ENCODE peak calls at places on chromosomes 13 and 19, in seven cellular contexts. One of them, this sample, is unnamed.

GRCh38 chr19:15294591-15294990 is 37.7 kb downstream of the BRD4 start:
- DNase-seq in stimulated activated CD8-positive, alpha-beta memory T cell treated with anti-CD3 and anti-CD28 coated beads, Interleukin-7, amount 100 ng/mL, for 24 hours: no peak
- DNase-seq in stimulated activated CD4-positive, alpha-beta T cell treated with anti-CD3 and anti-CD28 coated beads, Interleukin-4, amount 100 ng/mL, for 48 hours: no peak
- DNase-seq in germinal center: no peak
- DNase-seq in EH: peak; percentile 52
- DNase-seq in LHCN-M2: no peak
- DNase-seq in ACHN: no peak
- DNase-seq in this sample: no peak

GRCh38 chr13:113403255-113404104 is 39.5 kb upstream of the GRTP1 start:
- DNase-seq in stimulated activated CD8-positive, alpha-beta memory T cell treated with anti-CD3 and anti-CD28 coated beads, Interleukin-7, amount 100 ng/mL, for 24 hours: no peak
- DNase-seq in stimulated activated CD4-positive, alpha-beta T cell treated with anti-CD3 and anti-CD28 coated beads, Interleukin-4, amount 100 ng/mL, for 48 hours: no peak
- DNase-seq in germinal center: no peak
- DNase-seq in EH: no peak
- DNase-seq in LHCN-M2: no peak
- DNase-seq in ACHN: no peak
- DNase-seq in this sample: peak; percentile 27

GRCh38 chr19:23310729-23311211 is 60.6 kb upstream of the ZNF724 start:
- DNase-seq in stimulated activated CD8-positive, alpha-beta memory T cell treated with anti-CD3 and anti-CD28 coated beads, Interleukin-7, amount 100 ng/mL, for 24 hours: no peak
- DNase-seq in stimulated activated CD4-positive, alpha-beta T cell treated with anti-CD3 and anti-CD28 coated beads, Interleukin-4, amount 100 ng/mL, for 48 hours: no peak
- DNase-seq in germinal center: no peak
- DNase-seq in EH: no peak
- DNase-seq in LHCN-M2: no peak
- DNase-seq in ACHN: no peak
- DNase-seq in this sample: no peak

GRCh38 chr19:13294812-13295567 is 144.8 kb downstream of the IER2 start:
- DNase-seq in stimulated activated CD8-positive, alpha-beta memory T cell treated with anti-CD3 and anti-CD28 coated beads, Interleukin-7, amount 100 ng/mL, for 24 hours: no peak
- DNase-seq in stimulated activated CD4-positive, alpha-beta T cell treated with anti-CD3 and anti-CD28 coated beads, Interleukin-4, amount 100 ng/mL, for 48 hours: no peak
- DNase-seq in germinal center: no peak
- DNase-seq in EH: no peak
- DNase-seq in LHCN-M2: no peak
- DNase-seq in ACHN: no peak
- DNase-seq in this sample: no peak

GRCh38 chr19:19113040-19113541 is 25.2 kb downstream of the TMEM161A start:
- DNase-seq in stimulated activated CD8-positive, alpha-beta memory T cell treated with anti-CD3 and anti-CD28 coated beads, Interleukin-7, amount 100 ng/mL, for 24 hours: no peak
- DNase-seq in stimulated activated CD4-positive, alpha-beta T cell treated with anti-CD3 and anti-CD28 coated beads, Interleukin-4, amount 100 ng/mL, for 48 hours: no peak
- DNase-seq in germinal center: no peak
- DNase-seq in EH: peak; percentile 54
- DNase-seq in LHCN-M2: peak; percentile 55
- DNase-seq in ACHN: peak; percentile 39
- DNase-seq in this sample: peak; percentile 70

GRCh38 chr19:55080121-55080914 is 4.6 kb downstream of the EPS8L1 start:
- DNase-seq in stimulated activated CD8-positive, alpha-beta memory T cell treated with anti-CD3 and anti-CD28 coated beads, Interleukin-7, amount 100 ng/mL, for 24 hours: no peak
- DNase-seq in stimulated activated CD4-positive, alpha-beta T cell treated with anti-CD3 and anti-CD28 coated beads, Interleukin-4, amount 100 ng/mL, for 48 hours: peak; percentile 76
- DNase-seq in germinal center: peak; percentile 79
- DNase-seq in EH: peak; percentile 73
- DNase-seq in LHCN-M2: peak; percentile 41
- DNase-seq in ACHN: no peak
- DNase-seq in this sample: peak; percentile 90

GRCh38 chr13:31631716-31632115 is 107.6 kb upstream of the RXFP2 start:
- DNase-seq in stimulated activated CD8-positive, alpha-beta memory T cell treated with anti-CD3 and anti-CD28 coated beads, Interleukin-7, amount 100 ng/mL, for 24 hours: no peak
- DNase-seq in stimulated activated CD4-positive, alpha-beta T cell treated with anti-CD3 and anti-CD28 coated beads, Interleukin-4, amount 100 ng/mL, for 48 hours: no peak
- DNase-seq in germinal center: no peak
- DNase-seq in EH: no peak
- DNase-seq in LHCN-M2: no peak
- DNase-seq in ACHN: no peak
- DNase-seq in this sample: no peak

GRCh38 chr13:102089177-102089576 is 312.7 kb downstream of the FGF14 start:
- DNase-seq in stimulated activated CD8-positive, alpha-beta memory T cell treated with anti-CD3 and anti-CD28 coated beads, Interleukin-7, amount 100 ng/mL, for 24 hours: no peak
- DNase-seq in stimulated activated CD4-positive, alpha-beta T cell treated with anti-CD3 and anti-CD28 coated beads, Interleukin-4, amount 100 ng/mL, for 48 hours: no peak
- DNase-seq in germinal center: no peak
- DNase-seq in EH: no peak
- DNase-seq in LHCN-M2: no peak
- DNase-seq in ACHN: no peak
- DNase-seq in this sample: no peak

GRCh38 chr19:44745386-44745831 is 3.1 kb upstream of the BCL3 start:
- DNase-seq in stimulated activated CD8-positive, alpha-beta memory T cell treated with anti-CD3 and anti-CD28 coated beads, Interleukin-7, amount 100 ng/mL, for 24 hours: no peak
- DNase-seq in stimulated activated CD4-positive, alpha-beta T cell treated with anti-CD3 and anti-CD28 coated beads, Interleukin-4, amount 100 ng/mL, for 48 hours: no peak
- DNase-seq in germinal center: no peak
- DNase-seq in EH: peak; percentile 87
- DNase-seq in LHCN-M2: peak; percentile 84
- DNase-seq in ACHN: peak; percentile 65
- DNase-seq in this sample: no peak

GRCh38 chr13:74774252-74774651 is 640.0 kb upstream of the KLF12 start:
- DNase-seq in stimulated activated CD8-positive, alpha-beta memory T cell treated with anti-CD3 and anti-CD28 coated beads, Interleukin-7, amount 100 ng/mL, for 24 hours: no peak
- DNase-seq in stimulated activated CD4-positive, alpha-beta T cell treated with anti-CD3 and anti-CD28 coated beads, Interleukin-4, amount 100 ng/mL, for 48 hours: no peak
- DNase-seq in germinal center: no peak
- DNase-seq in EH: peak; percentile 62
- DNase-seq in LHCN-M2: peak; percentile 75
- DNase-seq in ACHN: no peak
- DNase-seq in this sample: no peak

GRCh38 chr19:48319647-48320537 is 5.5 kb upstream of the EMP3 start:
- DNase-seq in stimulated activated CD8-positive, alpha-beta memory T cell treated with anti-CD3 and anti-CD28 coated beads, Interleukin-7, amount 100 ng/mL, for 24 hours: peak; percentile 62
- DNase-seq in stimulated activated CD4-positive, alpha-beta T cell treated with anti-CD3 and anti-CD28 coated beads, Interleukin-4, amount 100 ng/mL, for 48 hours: peak; percentile 77
- DNase-seq in germinal center: peak; percentile 61
- DNase-seq in EH: peak; percentile 81
- DNase-seq in LHCN-M2: peak; percentile 77
- DNase-seq in ACHN: peak; percentile 76
- DNase-seq in this sample: peak; percentile 87

GRCh38 chr19:19405919-19406877 is 723 bp downstream of the GATAD2A start:
- DNase-seq in stimulated activated CD8-positive, alpha-beta memory T cell treated with anti-CD3 and anti-CD28 coated beads, Interleukin-7, amount 100 ng/mL, for 24 hours: no peak
- DNase-seq in stimulated activated CD4-positive, alpha-beta T cell treated with anti-CD3 and anti-CD28 coated beads, Interleukin-4, amount 100 ng/mL, for 48 hours: peak; percentile 55
- DNase-seq in germinal center: no peak
- DNase-seq in EH: peak; percentile 54
- DNase-seq in LHCN-M2: peak; percentile 49
- DNase-seq in ACHN: peak; percentile 33
- DNase-seq in this sample: peak; percentile 55

GRCh38 chr19:41869374-41869955 is 7.6 kb upstream of the CD79A start:
- DNase-seq in stimulated activated CD8-positive, alpha-beta memory T cell treated with anti-CD3 and anti-CD28 coated beads, Interleukin-7, amount 100 ng/mL, for 24 hours: no peak
- DNase-seq in stimulated activated CD4-positive, alpha-beta T cell treated with anti-CD3 and anti-CD28 coated beads, Interleukin-4, amount 100 ng/mL, for 48 hours: no peak
- DNase-seq in germinal center: no peak
- DNase-seq in EH: no peak
- DNase-seq in LHCN-M2: no peak
- DNase-seq in ACHN: no peak
- DNase-seq in this sample: no peak

GRCh38 chr13:33994198-33994597 is 176.2 kb downstream of the RFC3 start:
- DNase-seq in stimulated activated CD8-positive, alpha-beta memory T cell treated with anti-CD3 and anti-CD28 coated beads, Interleukin-7, amount 100 ng/mL, for 24 hours: no peak
- DNase-seq in stimulated activated CD4-positive, alpha-beta T cell treated with anti-CD3 and anti-CD28 coated beads, Interleukin-4, amount 100 ng/mL, for 48 hours: no peak
- DNase-seq in germinal center: no peak
- DNase-seq in EH: no peak
- DNase-seq in LHCN-M2: no peak
- DNase-seq in ACHN: no peak
- DNase-seq in this sample: no peak

GRCh38 chr19:862529-863304 is 3.3 kb downstream of the CFD start:
- DNase-seq in stimulated activated CD8-positive, alpha-beta memory T cell treated with anti-CD3 and anti-CD28 coated beads, Interleukin-7, amount 100 ng/mL, for 24 hours: peak; percentile 66
- DNase-seq in stimulated activated CD4-positive, alpha-beta T cell treated with anti-CD3 and anti-CD28 coated beads, Interleukin-4, amount 100 ng/mL, for 48 hours: peak; percentile 81
- DNase-seq in germinal center: peak; percentile 84
- DNase-seq in EH: peak; percentile 70
- DNase-seq in LHCN-M2: no peak
- DNase-seq in ACHN: no peak
- DNase-seq in this sample: peak; percentile 46

GRCh38 chr13:48000559-48001126 is 430 bp downstream of the SUCLA2 start:
- DNase-seq in stimulated activated CD8-positive, alpha-beta memory T cell treated with anti-CD3 and anti-CD28 coated beads, Interleukin-7, amount 100 ng/mL, for 24 hours: no peak
- DNase-seq in stimulated activated CD4-positive, alpha-beta T cell treated with anti-CD3 and anti-CD28 coated beads, Interleukin-4, amount 100 ng/mL, for 48 hours: no peak
- DNase-seq in germinal center: peak; percentile 49
- DNase-seq in EH: no peak
- DNase-seq in LHCN-M2: peak; percentile 23
- DNase-seq in ACHN: peak; percentile 7
- DNase-seq in this sample: peak; percentile 9

GRCh38 chr13:38775085-38775484 is 88.2 kb downstream of the FREM2 start:
- DNase-seq in stimulated activated CD8-positive, alpha-beta memory T cell treated with anti-CD3 and anti-CD28 coated beads, Interleukin-7, amount 100 ng/mL, for 24 hours: no peak
- DNase-seq in stimulated activated CD4-positive, alpha-beta T cell treated with anti-CD3 and anti-CD28 coated beads, Interleukin-4, amount 100 ng/mL, for 48 hours: no peak
- DNase-seq in germinal center: no peak
- DNase-seq in EH: no peak
- DNase-seq in LHCN-M2: no peak
- DNase-seq in ACHN: no peak
- DNase-seq in this sample: no peak

GRCh38 chr13:57311009-57311586 is 144.1 kb downstream of the PRR20E start:
- DNase-seq in stimulated activated CD8-positive, alpha-beta memory T cell treated with anti-CD3 and anti-CD28 coated beads, Interleukin-7, amount 100 ng/mL, for 24 hours: no peak
- DNase-seq in stimulated activated CD4-positive, alpha-beta T cell treated with anti-CD3 and anti-CD28 coated beads, Interleukin-4, amount 100 ng/mL, for 48 hours: no peak
- DNase-seq in germinal center: no peak
- DNase-seq in EH: no peak
- DNase-seq in LHCN-M2: no peak
- DNase-seq in ACHN: no peak
- DNase-seq in this sample: no peak

GRCh38 chr13:111939285-111940278 is 127.4 kb upstream of the SOX1 start:
- DNase-seq in stimulated activated CD8-positive, alpha-beta memory T cell treated with anti-CD3 and anti-CD28 coated beads, Interleukin-7, amount 100 ng/mL, for 24 hours: no peak
- DNase-seq in stimulated activated CD4-positive, alpha-beta T cell treated with anti-CD3 and anti-CD28 coated beads, Interleukin-4, amount 100 ng/mL, for 48 hours: no peak
- DNase-seq in germinal center: no peak
- DNase-seq in EH: no peak
- DNase-seq in LHCN-M2: no peak
- DNase-seq in ACHN: no peak
- DNase-seq in this sample: no peak

GRCh38 chr13:68727165-68727564 is 1380.5 kb upstream of the ATXN8OS start:
- DNase-seq in stimulated activated CD8-positive, alpha-beta memory T cell treated with anti-CD3 and anti-CD28 coated beads, Interleukin-7, amount 100 ng/mL, for 24 hours: no peak
- DNase-seq in stimulated activated CD4-positive, alpha-beta T cell treated with anti-CD3 and anti-CD28 coated beads, Interleukin-4, amount 100 ng/mL, for 48 hours: no peak
- DNase-seq in germinal center: no peak
- DNase-seq in EH: no peak
- DNase-seq in LHCN-M2: no peak
- DNase-seq in ACHN: no peak
- DNase-seq in this sample: no peak

GRCh38 chr13:110017379-110017778 is 231.0 kb upstream of the IRS2 start:
- DNase-seq in stimulated activated CD8-positive, alpha-beta memory T cell treated with anti-CD3 and anti-CD28 coated beads, Interleukin-7, amount 100 ng/mL, for 24 hours: no peak
- DNase-seq in stimulated activated CD4-positive, alpha-beta T cell treated with anti-CD3 and anti-CD28 coated beads, Interleukin-4, amount 100 ng/mL, for 48 hours: no peak
- DNase-seq in germinal center: no peak
- DNase-seq in EH: peak; percentile 97
- DNase-seq in LHCN-M2: peak; percentile 98
- DNase-seq in ACHN: peak; percentile 94
- DNase-seq in this sample: no peak

GRCh38 chr19:40718774-40719391 is 2.0 kb downstream of the ITPKC start:
- DNase-seq in stimulated activated CD8-positive, alpha-beta memory T cell treated with anti-CD3 and anti-CD28 coated beads, Interleukin-7, amount 100 ng/mL, for 24 hours: no peak
- DNase-seq in stimulated activated CD4-positive, alpha-beta T cell treated with anti-CD3 and anti-CD28 coated beads, Interleukin-4, amount 100 ng/mL, for 48 hours: no peak
- DNase-seq in germinal center: no peak
- DNase-seq in EH: peak; percentile 45
- DNase-seq in LHCN-M2: peak; percentile 46
- DNase-seq in ACHN: peak; percentile 34
- DNase-seq in this sample: peak; percentile 58

GRCh38 chr13:20869540-20869939 is 33.0 kb downstream of the XPO4 start:
- DNase-seq in stimulated activated CD8-positive, alpha-beta memory T cell treated with anti-CD3 and anti-CD28 coated beads, Interleukin-7, amount 100 ng/mL, for 24 hours: no peak
- DNase-seq in stimulated activated CD4-positive, alpha-beta T cell treated with anti-CD3 and anti-CD28 coated beads, Interleukin-4, amount 100 ng/mL, for 48 hours: no peak
- DNase-seq in germinal center: no peak
- DNase-seq in EH: peak; percentile 27
- DNase-seq in LHCN-M2: peak; percentile 10
- DNase-seq in ACHN: peak; percentile 28
- DNase-seq in this sample: no peak

GRCh38 chr13:93535256-93535655 is 308.6 kb downstream of the GPC6 start:
- DNase-seq in stimulated activated CD8-positive, alpha-beta memory T cell treated with anti-CD3 and anti-CD28 coated beads, Interleukin-7, amount 100 ng/mL, for 24 hours: no peak
- DNase-seq in stimulated activated CD4-positive, alpha-beta T cell treated with anti-CD3 and anti-CD28 coated beads, Interleukin-4, amount 100 ng/mL, for 48 hours: no peak
- DNase-seq in germinal center: no peak
- DNase-seq in EH: peak; percentile 41
- DNase-seq in LHCN-M2: peak; percentile 33
- DNase-seq in ACHN: peak; percentile 22
- DNase-seq in this sample: no peak

GRCh38 chr19:29784598-29785223 is 27.1 kb upstream of the CCNE1 start:
- DNase-seq in stimulated activated CD8-positive, alpha-beta memory T cell treated with anti-CD3 and anti-CD28 coated beads, Interleukin-7, amount 100 ng/mL, for 24 hours: no peak
- DNase-seq in stimulated activated CD4-positive, alpha-beta T cell treated with anti-CD3 and anti-CD28 coated beads, Interleukin-4, amount 100 ng/mL, for 48 hours: no peak
- DNase-seq in germinal center: no peak
- DNase-seq in EH: no peak
- DNase-seq in LHCN-M2: no peak
- DNase-seq in ACHN: no peak
- DNase-seq in this sample: no peak

GRCh38 chr19:42091300-42092266 is 15.6 kb downstream of the ZNF574 start:
- DNase-seq in stimulated activated CD8-positive, alpha-beta memory T cell treated with anti-CD3 and anti-CD28 coated beads, Interleukin-7, amount 100 ng/mL, for 24 hours: no peak
- DNase-seq in stimulated activated CD4-positive, alpha-beta T cell treated with anti-CD3 and anti-CD28 coated beads, Interleukin-4, amount 100 ng/mL, for 48 hours: no peak
- DNase-seq in germinal center: no peak
- DNase-seq in EH: peak; percentile 67
- DNase-seq in LHCN-M2: no peak
- DNase-seq in ACHN: no peak
- DNase-seq in this sample: no peak

GRCh38 chr19:11041966-11042627 is 47.2 kb upstream of the LDLR start:
- DNase-seq in stimulated activated CD8-positive, alpha-beta memory T cell treated with anti-CD3 and anti-CD28 coated beads, Interleukin-7, amount 100 ng/mL, for 24 hours: no peak
- DNase-seq in stimulated activated CD4-positive, alpha-beta T cell treated with anti-CD3 and anti-CD28 coated beads, Interleukin-4, amount 100 ng/mL, for 48 hours: no peak
- DNase-seq in germinal center: no peak
- DNase-seq in EH: no peak
- DNase-seq in LHCN-M2: no peak
- DNase-seq in ACHN: no peak
- DNase-seq in this sample: no peak

GRCh38 chr19:6803036-6803404 is 30.5 kb downstream of the VAV1 start:
- DNase-seq in stimulated activated CD8-positive, alpha-beta memory T cell treated with anti-CD3 and anti-CD28 coated beads, Interleukin-7, amount 100 ng/mL, for 24 hours: no peak
- DNase-seq in stimulated activated CD4-positive, alpha-beta T cell treated with anti-CD3 and anti-CD28 coated beads, Interleukin-4, amount 100 ng/mL, for 48 hours: no peak
- DNase-seq in germinal center: peak; percentile 50
- DNase-seq in EH: no peak
- DNase-seq in LHCN-M2: no peak
- DNase-seq in ACHN: no peak
- DNase-seq in this sample: no peak

GRCh38 chr13:40315416-40316064 is 350.9 kb downstream of the FOXO1 start:
- DNase-seq in stimulated activated CD8-positive, alpha-beta memory T cell treated with anti-CD3 and anti-CD28 coated beads, Interleukin-7, amount 100 ng/mL, for 24 hours: no peak
- DNase-seq in stimulated activated CD4-positive, alpha-beta T cell treated with anti-CD3 and anti-CD28 coated beads, Interleukin-4, amount 100 ng/mL, for 48 hours: peak; percentile 34
- DNase-seq in germinal center: no peak
- DNase-seq in EH: no peak
- DNase-seq in LHCN-M2: no peak
- DNase-seq in ACHN: no peak
- DNase-seq in this sample: no peak

GRCh38 chr13:65336916-65337315 is 1893.2 kb downstream of the PCDH9 start:
- DNase-seq in stimulated activated CD8-positive, alpha-beta memory T cell treated with anti-CD3 and anti-CD28 coated beads, Interleukin-7, amount 100 ng/mL, for 24 hours: no peak
- DNase-seq in stimulated activated CD4-positive, alpha-beta T cell treated with anti-CD3 and anti-CD28 coated beads, Interleukin-4, amount 100 ng/mL, for 48 hours: no peak
- DNase-seq in germinal center: no peak
- DNase-seq in EH: peak; percentile 46
- DNase-seq in LHCN-M2: peak; percentile 3
- DNase-seq in ACHN: no peak
- DNase-seq in this sample: no peak

GRCh38 chr19:5539431-5539833 is 28.3 kb downstream of the TINCR start:
- DNase-seq in stimulated activated CD8-positive, alpha-beta memory T cell treated with anti-CD3 and anti-CD28 coated beads, Interleukin-7, amount 100 ng/mL, for 24 hours: no peak
- DNase-seq in stimulated activated CD4-positive, alpha-beta T cell treated with anti-CD3 and anti-CD28 coated beads, Interleukin-4, amount 100 ng/mL, for 48 hours: no peak
- DNase-seq in germinal center: no peak
- DNase-seq in EH: no peak
- DNase-seq in LHCN-M2: no peak
- DNase-seq in ACHN: no peak
- DNase-seq in this sample: peak; percentile 21

GRCh38 chr13:57326532-57326931 is 159.5 kb downstream of the PRR20E start:
- DNase-seq in stimulated activated CD8-positive, alpha-beta memory T cell treated with anti-CD3 and anti-CD28 coated beads, Interleukin-7, amount 100 ng/mL, for 24 hours: no peak
- DNase-seq in stimulated activated CD4-positive, alpha-beta T cell treated with anti-CD3 and anti-CD28 coated beads, Interleukin-4, amount 100 ng/mL, for 48 hours: no peak
- DNase-seq in germinal center: no peak
- DNase-seq in EH: no peak
- DNase-seq in LHCN-M2: no peak
- DNase-seq in ACHN: no peak
- DNase-seq in this sample: no peak

GRCh38 chr19:54724142-54724541 is at the start of gene KIR3DL3:
- DNase-seq in stimulated activated CD8-positive, alpha-beta memory T cell treated with anti-CD3 and anti-CD28 coated beads, Interleukin-7, amount 100 ng/mL, for 24 hours: no peak
- DNase-seq in stimulated activated CD4-positive, alpha-beta T cell treated with anti-CD3 and anti-CD28 coated beads, Interleukin-4, amount 100 ng/mL, for 48 hours: no peak
- DNase-seq in germinal center: no peak
- DNase-seq in EH: no peak
- DNase-seq in LHCN-M2: no peak
- DNase-seq in ACHN: no peak
- DNase-seq in this sample: no peak

GRCh38 chr13:51626749-51627148 is 42.5 kb downstream of the WDFY2 start:
- DNase-seq in stimulated activated CD8-positive, alpha-beta memory T cell treated with anti-CD3 and anti-CD28 coated beads, Interleukin-7, amount 100 ng/mL, for 24 hours: no peak
- DNase-seq in stimulated activated CD4-positive, alpha-beta T cell treated with anti-CD3 and anti-CD28 coated beads, Interleukin-4, amount 100 ng/mL, for 48 hours: no peak
- DNase-seq in germinal center: no peak
- DNase-seq in EH: no peak
- DNase-seq in LHCN-M2: peak; percentile 76
- DNase-seq in ACHN: no peak
- DNase-seq in this sample: no peak

GRCh38 chr13:35285677-35286076 is 190.8 kb downstream of the MAB21L1 start:
- DNase-seq in stimulated activated CD8-positive, alpha-beta memory T cell treated with anti-CD3 and anti-CD28 coated beads, Interleukin-7, amount 100 ng/mL, for 24 hours: no peak
- DNase-seq in stimulated activated CD4-positive, alpha-beta T cell treated with anti-CD3 and anti-CD28 coated beads, Interleukin-4, amount 100 ng/mL, for 48 hours: no peak
- DNase-seq in germinal center: no peak
- DNase-seq in EH: no peak
- DNase-seq in LHCN-M2: no peak
- DNase-seq in ACHN: no peak
- DNase-seq in this sample: no peak

GRCh38 chr19:6261883-6262282 is 17.9 kb downstream of the MLLT1 start:
- DNase-seq in stimulated activated CD8-positive, alpha-beta memory T cell treated with anti-CD3 and anti-CD28 coated beads, Interleukin-7, amount 100 ng/mL, for 24 hours: no peak
- DNase-seq in stimulated activated CD4-positive, alpha-beta T cell treated with anti-CD3 and anti-CD28 coated beads, Interleukin-4, amount 100 ng/mL, for 48 hours: no peak
- DNase-seq in germinal center: no peak
- DNase-seq in EH: no peak
- DNase-seq in LHCN-M2: no peak
- DNase-seq in ACHN: no peak
- DNase-seq in this sample: no peak

GRCh38 chr13:46721054-46721453 is 75.9 kb downstream of the ESD start:
- DNase-seq in stimulated activated CD8-positive, alpha-beta memory T cell treated with anti-CD3 and anti-CD28 coated beads, Interleukin-7, amount 100 ng/mL, for 24 hours: no peak
- DNase-seq in stimulated activated CD4-positive, alpha-beta T cell treated with anti-CD3 and anti-CD28 coated beads, Interleukin-4, amount 100 ng/mL, for 48 hours: no peak
- DNase-seq in germinal center: peak; percentile 24
- DNase-seq in EH: peak; percentile 55
- DNase-seq in LHCN-M2: peak; percentile 37
- DNase-seq in ACHN: peak; percentile 41
- DNase-seq in this sample: no peak

GRCh38 chr19:10018219-10018618 is 4.9 kb downstream of the RDH8 start:
- DNase-seq in stimulated activated CD8-positive, alpha-beta memory T cell treated with anti-CD3 and anti-CD28 coated beads, Interleukin-7, amount 100 ng/mL, for 24 hours: no peak
- DNase-seq in stimulated activated CD4-positive, alpha-beta T cell treated with anti-CD3 and anti-CD28 coated beads, Interleukin-4, amount 100 ng/mL, for 48 hours: no peak
- DNase-seq in germinal center: no peak
- DNase-seq in EH: peak; percentile 83
- DNase-seq in LHCN-M2: peak; percentile 52
- DNase-seq in ACHN: no peak
- DNase-seq in this sample: no peak

This sample was measured in WERI-Rb-1.